ENCODE peak calls at places on chromosomes 7 and 10, in four cellular contexts. L is K562, H is GM12878, U is HepG2. N is an unnamed sample.

GRCh38 chr10:78634389-78634815 is 434.4 kb upstream of the ZMIZ1 start:
- DNase-seq in H (no peak), U (no peak), L (no peak), N (no peak)

GRCh38 chr10:59654007-59654406 is 55.6 kb downstream of the SLC16A9 start:
- DNase-seq in H (no peak), U (no peak), L (no peak), N (no peak)

GRCh38 chr10:44114441-44114840 is 270.5 kb downstream of the CXCL12 start:
- DNase-seq in H (no peak), L (no peak), U (no peak), N (no peak)

GRCh38 chr10:63977329-63977923 is 456.2 kb downstream of the REEP3 start:
- DNase-seq in H (no peak), U (peak), L (peak), N (peak)

GRCh38 chr7:22569586-22570321 is 69.8 kb upstream of the STEAP1B start:
- DNase-seq in H (no peak), U (no peak), L (no peak), N (no peak)

GRCh38 chr7:92783260-92783911 is 53.0 kb downstream of the CDK6 start:
- DNase-seq in L (no peak), U (no peak), H (no peak), N (no peak)

GRCh38 chr10:373516-374309 is 238.5 kb downstream of the ZMYND11 start:
- DNase-seq in L (no peak), H (no peak), U (peak), N (no peak)

GRCh38 chr10:110010076-110011069 is 2.6 kb downstream of the ADD3 start:
- DNase-seq in U (peak), L (no peak), H (peak), N (no peak)

GRCh38 chr7:93910076-93910994 is 4.0 kb downstream of the GNGT1 start:
- DNase-seq in U (no peak), L (no peak), H (no peak), N (no peak)

DNA sequence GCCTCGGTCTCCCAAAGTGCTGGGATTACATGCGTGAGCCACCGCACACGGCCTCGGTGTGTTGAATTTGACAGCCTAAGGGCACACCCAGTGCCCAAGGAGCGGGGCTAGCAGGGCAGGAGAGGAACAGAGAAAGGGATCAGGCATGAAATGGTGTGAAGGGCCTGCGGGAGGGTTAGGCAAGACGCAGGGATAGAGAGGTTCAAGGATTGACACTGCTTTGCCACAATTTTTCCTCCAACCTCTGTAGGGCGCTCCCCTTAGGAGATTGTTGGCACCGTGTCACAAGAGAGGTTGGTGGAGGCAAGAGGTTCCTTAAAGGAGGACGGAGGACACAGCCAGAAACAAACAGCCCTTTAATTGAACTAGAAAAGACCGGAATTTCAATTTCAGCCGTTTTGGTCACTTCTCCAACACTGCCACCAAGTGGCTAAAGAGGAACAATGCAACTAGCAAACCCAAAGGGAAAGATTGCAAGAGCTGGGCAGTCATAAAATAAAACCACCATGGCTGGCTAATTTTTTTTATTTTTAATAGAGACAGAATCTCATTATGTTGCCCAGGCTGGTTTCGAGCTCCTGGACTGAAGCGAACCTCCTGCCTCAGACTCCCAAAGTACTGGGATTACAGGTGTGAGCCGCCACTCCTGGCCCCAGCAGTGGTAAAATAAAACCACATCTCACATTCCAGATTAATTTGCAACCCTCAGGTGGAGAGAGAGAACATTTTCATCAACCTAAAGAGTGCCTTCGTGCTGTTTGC is 6.9 kb upstream of the CREB3L2 start:
- DNase-seq in L (peak), H (no peak), U (peak), N (peak)
- TF ChIP-seq FOXK2 in L (no peak), H (no peak), U (no peak), N (no peak)

GRCh38 chr10:8069627-8070026 is 15.1 kb downstream of the GATA3 start:
- DNase-seq in H (no peak), L (no peak), U (no peak), N (no peak)
- TF ChIP-seq FOXK2 in H (no peak), L (no peak), U (no peak), N (no peak)

GRCh38 chr7:107968449-107968848 is 34.5 kb downstream of the LAMB1 start:
- DNase-seq in H (no peak), L (no peak), U (no peak), N (no peak)
- TF ChIP-seq FOXK2 in H (no peak), L (no peak), U (no peak), N (no peak)

DNA sequence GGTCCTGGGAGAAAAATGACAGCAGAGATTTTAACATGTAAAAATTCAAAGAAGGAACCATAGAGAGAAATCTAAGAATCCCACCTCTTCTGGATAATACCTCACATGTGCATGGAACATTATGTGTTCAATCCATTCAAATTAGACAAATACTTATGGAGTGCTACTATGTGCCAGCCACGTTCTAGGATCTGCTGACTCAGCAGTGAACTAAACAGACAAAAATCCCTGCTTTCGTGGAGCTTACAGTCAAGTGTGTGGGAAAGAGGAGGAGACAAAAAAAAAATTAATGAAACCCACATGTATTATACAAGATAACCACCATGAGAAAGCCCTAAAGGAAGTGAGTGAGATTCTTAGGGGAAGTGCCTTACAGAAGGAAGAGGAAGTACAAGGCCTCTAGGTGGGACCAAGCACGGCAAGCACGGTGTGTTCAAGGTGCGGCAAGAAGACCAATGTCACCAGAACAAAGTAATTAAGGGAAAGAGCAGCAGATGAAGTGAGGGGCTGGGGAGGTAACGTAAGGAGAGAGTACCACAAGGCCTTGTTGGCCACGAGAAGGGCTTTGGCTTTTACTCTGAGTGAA is 71.0 kb downstream of the SLC25A13 start:
- DNase-seq in U (no peak), H (no peak), L (no peak), N (no peak)
- TF ChIP-seq FOXK2 in U (no peak), H (no peak), L (no peak), N (no peak)

DNA sequence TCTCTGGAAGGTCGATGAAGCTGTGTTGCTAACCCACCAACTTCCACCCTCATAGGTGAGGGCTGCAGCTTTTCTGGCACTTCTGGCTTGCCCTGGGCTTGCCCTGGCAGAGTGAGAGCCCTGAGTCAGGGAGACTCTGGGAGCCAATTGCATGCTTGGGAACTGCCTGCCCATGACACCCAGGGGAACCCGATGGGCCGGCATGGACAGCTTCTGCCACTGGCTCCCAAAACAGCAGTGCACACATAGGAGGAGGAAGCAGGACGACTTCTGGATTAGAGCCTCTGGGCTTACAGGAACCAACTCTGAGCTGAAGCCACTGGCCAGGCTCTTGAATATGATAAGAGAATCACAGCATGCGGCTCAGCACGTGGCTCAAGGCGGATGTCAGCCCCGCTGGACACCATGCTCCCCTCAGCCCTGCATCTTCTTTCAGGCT is 135.2 kb upstream of the UNC5B start:
- DNase-seq in L (no peak), U (no peak), H (no peak), N (no peak)
- TF ChIP-seq FOXK2 in L (no peak), U (no peak), H (no peak), N (no peak)

GRCh38 chr7:1511829-1512422 is 7.7 kb upstream of the INTS1 start:
- DNase-seq in H (no peak), L (no peak), U (no peak), N (no peak)

GRCh38 chr7:1514993-1515392 is 10.8 kb upstream of the INTS1 start:
- DNase-seq in U (no peak), L (no peak), H (no peak), N (no peak)

GRCh38 chr7:1514407-1514806 is 10.2 kb upstream of the INTS1 start:
- DNase-seq in H (no peak), L (no peak), U (no peak), N (no peak)

GRCh38 chr7:1512781-1513656 is 8.8 kb upstream of the INTS1 start:
- DNase-seq in L (no peak), H (no peak), U (no peak), N (no peak)

DNA sequence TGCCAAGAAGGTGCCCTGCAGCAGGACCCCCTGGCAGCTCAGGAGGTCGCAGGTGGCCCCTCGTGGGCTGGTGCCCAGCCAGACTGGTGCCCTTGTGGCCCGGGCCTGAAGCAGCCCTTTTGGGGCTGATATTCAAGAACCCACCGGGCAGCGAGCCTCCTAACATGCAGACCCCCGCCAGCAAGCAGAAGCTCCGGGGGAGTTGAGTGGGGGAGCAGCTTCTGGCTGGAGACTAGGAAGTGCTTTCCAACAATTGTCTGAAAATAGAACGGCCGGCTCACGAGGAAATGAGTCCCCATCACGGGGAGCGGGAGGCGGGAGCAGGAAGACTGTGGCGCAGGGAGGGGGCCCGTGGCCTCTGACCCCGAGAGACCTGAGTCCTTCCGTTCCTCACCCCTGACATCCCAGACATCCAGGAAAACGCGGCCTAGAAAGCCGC is 9.5 kb upstream of the INTS1 start:
- DNase-seq in H (no peak), L (no peak), U (no peak), N (no peak)
- TF ChIP-seq FOXK2 in H (no peak), L (no peak), U (no peak), N (no peak)